ENCODE peak calls at places on chromosomes 7 and 10, in five cellular contexts. H is heart right ventricle, Q is psoas muscle, Y is hepatocyte, M is lower lobe of right lung. C is an unnamed sample.

GRCh38 chr10:3777876-3778707 is 6.9 kb downstream of the KLF6 start:
- DNase-seq in H (no peak), Q (no peak), Y (no peak), M (no peak), C (no peak)

GRCh38 chr7:96738705-96739104 is 29.1 kb upstream of the SEM1 start:
- DNase-seq in H (no peak), Q (no peak), Y (no peak), M (no peak), C (no peak)

GRCh38 chr7:69651101-69651590 is 52.9 kb downstream of the AUTS2 start:
- DNase-seq in H (no peak), Q (no peak), Y (no peak), M (no peak), C (no peak)

GRCh38 chr10:84296071-84296981 is 32.1 kb upstream of the CCSER2 start:
- DNase-seq in H (peak; percentile 21), Q (no peak), Y (no peak), M (no peak), C (no peak)

GRCh38 chr10:120406380-120406779 is 50.6 kb upstream of the PLPP4 start:
- DNase-seq in H (no peak), Q (no peak), Y (peak; percentile 34), M (no peak), C (no peak)

GRCh38 chr7:23967949-23968599 is 258.1 kb downstream of the STK31 start:
- DNase-seq in H (no peak), Q (no peak), Y (no peak), M (no peak), C (no peak)

GRCh38 chr10:104434601-104435000 is 81.0 kb downstream of the CFAP58 start:
- DNase-seq in H (no peak), Q (no peak), Y (no peak), M (no peak), C (no peak)

GRCh38 chr10:114095676-114096331 is 52.1 kb downstream of the ADRB1 start:
- DNase-seq in H (no peak), Q (no peak), Y (no peak), M (no peak), C (no peak)

GRCh38 chr10:102612964-102613275 is 31.4 kb upstream of the TRIM8 start:
- DNase-seq in H (no peak), Q (no peak), Y (no peak), M (peak; percentile 29), C (peak; percentile 51)

GRCh38 chr10:70312972-70313371 is 29.2 kb upstream of the NPFFR1 start:
- DNase-seq in H (no peak), Q (no peak), Y (no peak), M (no peak), C (no peak)

GRCh38 chr10:132065491-132066105 is at the start of gene JAKMIP3:
- DNase-seq in H (peak; percentile 50), Q (peak; percentile 54), Y (peak; percentile 90), M (no peak), C (no peak)

GRCh38 chr7:46146454-46147255 is 225.6 kb upstream of the IGFBP3 start:
- DNase-seq in H (no peak), Q (no peak), Y (no peak), M (no peak), C (no peak)

GRCh38 chr7:156791241-156791640 is 101.7 kb downstream of the LMBR1 start:
- DNase-seq in H (no peak), Q (no peak), Y (no peak), M (no peak), C (no peak)

GRCh38 chr10:106661133-106661766 is 503.3 kb downstream of the SORCS1 start:
- DNase-seq in H (no peak), Q (no peak), Y (no peak), M (no peak), C (no peak)

DNA sequence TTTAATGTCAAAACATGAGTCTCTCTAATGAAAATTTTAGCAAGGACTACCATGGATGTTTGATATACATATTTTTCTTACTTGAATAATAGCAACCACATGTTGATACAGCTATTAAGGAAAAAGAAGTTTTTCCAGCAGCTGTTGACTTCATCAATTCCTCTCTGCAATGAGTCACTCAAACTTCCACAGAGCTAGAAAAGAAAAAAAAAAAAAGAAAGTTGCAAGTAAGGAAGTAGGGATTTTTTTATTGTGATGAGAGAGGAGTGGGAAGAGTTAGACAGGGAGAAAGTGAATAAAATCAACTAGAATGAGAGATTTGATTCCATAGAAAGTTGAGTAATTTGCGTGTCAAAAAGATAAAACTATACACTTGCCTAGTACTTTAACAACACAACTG is 46.2 kb downstream of the CAV1 start:
- DNase-seq in H (no peak), Q (no peak), Y (no peak), M (no peak), C (no peak)
- H3K27ac ChIP-seq in H (peak overlapping the region; percentile 33), Q (peak overlapping the region; percentile 23), Y (no peak overlapping the region), M (no peak overlapping the region), C (no peak overlapping the region)

DNA sequence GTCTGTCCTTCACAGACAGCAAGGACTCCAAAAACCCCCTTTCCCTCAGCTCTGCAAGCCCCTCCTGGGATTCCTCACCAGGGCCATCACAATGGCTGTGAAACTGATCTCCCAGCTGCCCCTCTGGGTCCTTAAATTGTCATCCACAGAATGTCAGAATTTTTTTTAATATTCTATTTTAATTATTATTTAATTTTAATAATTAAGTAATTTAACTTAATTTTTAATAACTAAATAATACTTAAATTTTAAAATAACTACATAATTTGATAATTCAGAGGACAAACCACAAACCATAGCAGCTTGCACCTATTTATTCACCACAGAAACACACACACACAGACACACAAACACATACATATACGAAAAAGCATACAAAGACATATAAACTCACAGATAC is 565.8 kb upstream of the COBL start:
- DNase-seq in H (no peak), Q (no peak), Y (no peak), M (no peak), C (no peak)
- H3K9me3 ChIP-seq in H (no peaks in the 10 kb centered on the region), Q (no peaks in the 10 kb centered on the region), Y (no peaks in the 10 kb centered on the region), M (no peaks in the 10 kb centered on the region), C (no peaks in the 10 kb centered on the region)

GRCh38 chr10:28991326-28991725 is 297.5 kb upstream of the LYZL1 start:
- DNase-seq in H (peak; percentile 16), Q (peak; percentile 29), Y (peak; percentile 48), M (peak; percentile 55), C (no peak)
- H3K27ac ChIP-seq in H (peak overlapping the region; percentile 68), Q (no peak overlapping the region), Y (peak overlapping the region; percentile 2), M (no peak overlapping the region), C (no peak overlapping the region)

DNA sequence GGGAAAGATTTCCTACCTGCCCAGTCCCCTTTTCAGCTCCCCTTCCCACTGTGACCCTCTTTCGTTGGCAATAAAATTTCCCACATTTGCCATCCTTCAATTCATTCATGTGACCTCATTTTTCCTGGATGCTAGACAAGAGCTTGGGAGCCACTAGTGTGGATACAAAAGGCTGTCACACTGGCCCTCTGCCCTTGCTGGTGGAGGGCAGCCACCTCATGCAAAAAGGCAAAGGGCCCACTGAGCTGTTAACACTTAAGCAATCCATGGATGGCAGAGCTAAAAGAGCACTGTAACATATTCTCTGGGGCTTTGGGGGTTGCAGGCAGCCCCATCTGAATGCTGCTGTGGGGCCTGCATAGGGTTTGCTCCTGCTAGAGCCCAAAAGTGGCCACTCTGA is 315.1 kb downstream of the NEBL start:
- DNase-seq in H (no peak), Q (no peak), Y (no peak), M (no peak), C (no peak)
- H3K9me3 ChIP-seq in H (no peaks in the 10 kb centered on the region), Q (peaks cover 4% of the 10 kb centered on the region), Y (peaks cover 4% of the 10 kb centered on the region), M (peaks cover 6% of the 10 kb centered on the region), C (peaks cover 7% of the 10 kb centered on the region)

DNA sequence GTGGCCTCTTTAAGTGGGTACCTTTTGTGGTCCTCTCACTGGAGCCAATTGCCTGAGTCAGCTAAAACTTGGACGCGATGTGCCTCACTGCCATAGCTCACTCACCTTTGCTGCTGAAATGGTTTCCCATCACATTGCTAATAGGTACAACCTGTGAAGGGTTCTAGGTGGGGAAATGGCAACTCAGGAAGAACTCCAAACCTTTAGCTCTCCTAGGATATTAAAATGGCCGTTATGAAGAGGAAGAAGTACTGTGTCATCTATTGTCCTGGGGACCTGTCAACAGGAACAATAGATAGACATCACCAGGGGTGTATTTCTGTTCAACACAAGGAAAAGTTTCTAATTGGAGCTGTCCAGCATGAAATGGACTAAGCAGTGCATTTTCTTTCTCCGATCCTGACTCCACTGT is 1.2 kb upstream of the ZNF655 start:
- DNase-seq in H (no peak), Q (no peak), Y (no peak), M (no peak), C (no peak)
- H3K27ac ChIP-seq in H (peak overlapping the region; percentile 97), Q (peak overlapping the region; percentile 95), Y (peak overlapping the region; percentile 99), M (peak overlapping the region; percentile 99), C (peak overlapping the region; percentile 95)